ENCODE peak calls at places on chromosomes 16 and 17, in nine cellular contexts. Y is mucosa of gallbladder; K is fibroblast of the conjunctiva; W is AG09319; Q is activated CD4-positive, alpha-beta T cell treated with anti-CD3 and anti-CD28 coated beads for 36 hours; X is HS-27A; N is activated CD4-positive, CD25-positive, alpha-beta regulatory T cell treated with anti-CD3 and anti-CD28 coated beads, Interleukin-2, amount 50 U/mL, for 16 hours; S is HuH-7; R is midbrain. Z is an unnamed sample.

GRCh38 chr17:83109793-83110645 is 30.6 kb downstream of the METRNL start:
- DNase-seq in W (peak), R (no peak), X (peak), Y (peak), Q (no peak), S (no peak), K (peak), N (no peak), Z (peak)

GRCh38 chr17:40419559-40420331 is 2.0 kb upstream of the TOP2A start:
- DNase-seq in R (no peak), X (no peak), S (no peak), W (no peak), N (no peak), Y (no peak), Q (peak), K (no peak), Z (no peak)

GRCh38 chr16:66344533-66345145 is 21.9 kb upstream of the CDH5 start:
- DNase-seq in N (peak), Y (peak), S (peak), K (peak), R (peak), W (peak), Q (peak), X (no peak), Z (peak)

GRCh38 chr17:76524598-76525512 is 12.7 kb downstream of the CYGB start:
- DNase-seq in Y (peak), X (no peak), Q (no peak), W (no peak), N (no peak), S (no peak), K (no peak), R (no peak), Z (no peak)

GRCh38 chr16:50635505-50636392 is 45.4 kb downstream of the SNX20 start:
- DNase-seq in S (no peak), N (no peak), R (no peak), X (no peak), Y (no peak), W (no peak), Q (peak), K (no peak), Z (no peak)

GRCh38 chr16:86337138-86337537 is 173.2 kb upstream of the FOXF1 start:
- DNase-seq in Y (no peak), K (no peak), X (no peak), N (no peak), W (no peak), Q (no peak), R (no peak), S (no peak), Z (no peak)

GRCh38 chr17:48162946-48163506 is 55.5 kb downstream of the SNX11 start:
- DNase-seq in Q (no peak), R (no peak), Y (peak), S (peak), W (no peak), K (no peak), N (no peak), X (no peak), Z (no peak)

GRCh38 chr16:83887088-83887487 is 11.8 kb upstream of the MLYCD start:
- DNase-seq in X (no peak), K (no peak), Y (no peak), R (peak), Q (no peak), W (no peak), N (no peak), S (no peak), Z (no peak)

GRCh38 chr17:49996495-49997255 is 1.7 kb upstream of the DLX3 start:
- DNase-seq in K (no peak), R (peak), W (no peak), X (peak), Y (no peak), Q (peak), N (peak), S (peak), Z (no peak)

GRCh38 chr16:53142823-53143568 is 88.2 kb downstream of the CHD9 start:
- DNase-seq in R (no peak), X (no peak), N (no peak), W (no peak), Q (no peak), K (no peak), S (no peak), Y (no peak), Z (no peak)

GRCh38 chr17:4777969-4778760 is 6.5 kb downstream of the TM4SF5 start:
- DNase-seq in W (no peak), Y (no peak), R (no peak), X (no peak), S (peak), N (no peak), K (no peak), Q (no peak), Z (no peak)

GRCh38 chr16:4114257-4115208 is 1.7 kb downstream of the ADCY9 start:
- DNase-seq in N (no peak), W (no peak), X (no peak), Y (no peak), R (no peak), S (no peak), K (no peak), Q (peak), Z (no peak)

GRCh38 chr16:81401035-81401950 is 43.3 kb upstream of the CMIP start:
- DNase-seq in N (no peak), Y (peak), S (no peak), Q (no peak), X (no peak), K (peak), W (peak), R (no peak), Z (no peak)

GRCh38 chr17:73713136-73713535 is 68.9 kb upstream of the SDK2 start:
- DNase-seq in X (no peak), Y (no peak), R (no peak), K (no peak), W (no peak), S (no peak), Q (no peak), N (no peak), Z (no peak)

GRCh38 chr17:73644145-73645049 is at the start of gene SDK2:
- DNase-seq in W (no peak), Q (peak), S (no peak), R (peak), Y (no peak), N (no peak), X (no peak), K (no peak), Z (no peak)

GRCh38 chr17:69959291-69959690 is 115.7 kb upstream of the KCNJ16 start:
- DNase-seq in R (no peak), S (no peak), N (no peak), X (no peak), W (no peak), K (no peak), Y (no peak), Q (no peak), Z (no peak)

GRCh38 chr16:71645450-71645849 is 19.5 kb downstream of the MARVELD3 start:
- DNase-seq in Y (no peak), S (peak), N (no peak), R (no peak), Q (peak), W (no peak), K (no peak), X (no peak), Z (no peak)

GRCh38 chr16:72467157-72467759 is 295.3 kb upstream of the PMFBP1 start:
- DNase-seq in Y (no peak), K (peak), N (no peak), R (peak), W (peak), S (peak), X (no peak), Q (no peak), Z (peak)

GRCh38 chr17:40518401-40519088 is 17.1 kb upstream of the TNS4 start:
- DNase-seq in N (no peak), X (no peak), K (no peak), Q (peak), Y (no peak), S (no peak), W (no peak), R (no peak), Z (peak)

GRCh38 chr17:33163827-33164555 is 129.1 kb downstream of the ASIC2 start:
- DNase-seq in Y (no peak), N (no peak), X (no peak), R (no peak), Q (no peak), W (peak), K (no peak), S (no peak), Z (no peak)

GRCh38 chr17:81027591-81028505 is 7.1 kb upstream of the BAIAP2 start:
- DNase-seq in R (no peak), N (no peak), X (no peak), Y (no peak), W (no peak), Q (no peak), S (no peak), K (no peak), Z (no peak)

GRCh38 chr16:785563-786535 is 2.3 kb downstream of the RPUSD1 start:
- DNase-seq in X (no peak), K (peak), R (peak), Q (peak), S (peak), Y (peak), W (no peak), N (peak), Z (no peak)

GRCh38 chr17:78013683-78014467 is 55.4 kb downstream of the TNRC6C start:
- DNase-seq in K (peak), W (peak), Y (peak), R (peak), N (peak), Q (peak), X (no peak), S (peak), Z (peak)

GRCh38 chr16:85612191-85612800 is 826 bp upstream of the GSE1 start:
- DNase-seq in K (no peak), S (peak), N (no peak), R (no peak), W (peak), Y (peak), X (peak), Q (peak), Z (peak)

GRCh38 chr17:63571632-63572310 is 21.5 kb downstream of the DCAF7 start:
- DNase-seq in N (no peak), R (no peak), K (no peak), X (no peak), Q (no peak), S (no peak), Y (no peak), W (peak), Z (peak)

Z was measured in HS-5.